ENCODE peak calls at places on chromosomes 16 and 17, in four cellular contexts. N is K562, R is heart left ventricle, I is fibroblast of lung. D is an unnamed sample.

GRCh38 chr16:13070268-13070667 is 168.9 kb downstream of the SHISA9 start:
- DNase-seq in N (no peak), I (no peak), R (no peak), D (no peak)

GRCh38 chr16:2821483-2822157 is 4.6 kb downstream of the PRSS21 start:
- DNase-seq in I (no peak), N (no peak), R (no peak), D (no peak)

GRCh38 chr16:55842369-55843104 is 9.6 kb upstream of the CES1 start:
- DNase-seq in R (no peak), I (peak), N (peak), D (peak)

GRCh38 chr17:82407255-82407654 is 10.9 kb upstream of the HEXD start:
- DNase-seq in R (peak), N (no peak), I (no peak), D (no peak)

GRCh38 chr16:9757687-9758086 is 424.5 kb downstream of the GRIN2A start:
- DNase-seq in R (no peak), N (no peak), I (no peak), D (no peak)

GRCh38 chr16:22861585-22861984 is 47.6 kb downstream of the HS3ST2 start:
- DNase-seq in R (no peak), N (no peak), I (no peak), D (no peak)

GRCh38 chr16:12439443-12440232 is 364.0 kb downstream of the CPPED1 start:
- DNase-seq in I (no peak), N (no peak), R (no peak), D (no peak)

GRCh38 chr16:29029168-29029994 is 44.5 kb downstream of the LAT start:
- DNase-seq in R (peak), N (peak), I (peak), D (peak)

GRCh38 chr17:74757931-74758845 is 9.8 kb downstream of the NHERF1 start:
- DNase-seq in N (no peak), I (peak), R (peak), D (peak)

DNA sequence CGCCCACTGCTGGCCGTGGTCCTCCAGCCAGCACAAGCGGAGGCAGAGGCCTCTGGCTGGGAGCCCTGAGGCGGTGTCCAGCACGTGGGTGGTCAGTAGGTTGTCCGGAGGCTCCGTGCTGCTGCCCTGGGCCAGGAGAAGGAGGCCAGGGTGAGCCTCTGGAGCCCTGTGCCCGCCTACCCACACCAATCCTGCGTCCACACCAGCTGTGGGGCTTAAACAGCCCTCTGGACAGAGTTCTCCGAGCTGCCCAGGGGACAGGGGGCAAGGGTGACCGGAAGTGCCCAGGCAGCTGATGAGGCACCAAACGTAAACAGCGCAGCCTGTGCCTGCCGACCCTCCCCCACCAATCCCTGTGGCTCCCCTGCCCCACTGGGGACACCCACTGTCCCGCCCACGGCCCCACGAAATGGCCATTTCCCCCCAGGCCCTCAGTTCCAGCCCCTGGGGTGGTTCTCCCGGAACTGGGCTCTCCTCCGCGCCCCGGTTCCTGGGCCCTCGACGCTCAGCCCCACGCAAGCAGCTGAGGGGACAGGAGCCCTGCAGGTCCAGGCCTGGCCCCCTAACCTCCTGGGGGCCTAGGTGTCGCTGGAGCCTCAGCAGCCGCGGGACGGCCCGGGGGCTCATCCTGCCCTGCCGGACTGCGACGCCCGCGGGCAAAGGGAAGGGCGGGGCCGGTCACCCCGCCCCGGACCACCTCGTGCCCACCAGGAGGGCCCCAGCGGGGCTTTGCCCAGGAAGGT is 27.9 kb upstream of the DBNDD1 start:
- DNase-seq in R (peak), N (no peak), I (peak), D (peak)
- H3K4me3 ChIP-seq in R (peak), N (peak), I (peak), D (peak)

DNA sequence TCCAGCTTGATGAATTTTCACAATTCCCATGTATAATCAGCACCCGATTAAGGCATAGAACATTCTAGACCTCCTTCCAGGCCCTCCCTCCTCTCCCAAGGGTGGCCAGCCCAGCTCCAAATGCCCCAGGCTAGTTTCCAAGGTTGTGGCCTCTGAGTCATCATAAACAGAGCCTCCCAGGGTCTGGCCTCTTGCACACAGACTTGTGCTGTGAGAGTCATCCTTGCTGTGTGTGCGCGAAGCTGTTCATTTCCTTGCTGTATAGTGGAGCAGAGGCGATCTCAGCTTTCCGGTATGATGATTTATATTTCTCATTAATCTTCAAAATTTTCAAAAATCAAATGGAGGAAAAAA is 20.5 kb upstream of the JPH3 start:
- DNase-seq in I (peak), N (peak), R (peak), D (peak)
- H3K27ac ChIP-seq in I (peak), N (no peak), R (peak), D (no peak)

GRCh38 chr16:47943235-47943634 is 212.6 kb downstream of the ABCC12 start:
- DNase-seq in I (no peak), R (no peak), N (no peak), D (no peak)
- H3K4me3 ChIP-seq in I (no peak), R (no peak), N (no peak), D (no peak)

GRCh38 chr17:77889866-77890760 is 68.4 kb upstream of the TNRC6C start:
- DNase-seq in R (no peak), I (no peak), N (no peak), D (no peak)

GRCh38 chr17:77892031-77892430 is 66.5 kb upstream of the TNRC6C start:
- DNase-seq in I (no peak), N (no peak), R (no peak), D (no peak)

GRCh38 chr17:77889135-77889505 is 69.4 kb upstream of the TNRC6C start:
- DNase-seq in R (no peak), I (no peak), N (no peak), D (no peak)

GRCh38 chr17:77891602-77892001 is 66.9 kb upstream of the TNRC6C start:
- DNase-seq in N (no peak), R (no peak), I (no peak), D (no peak)

GRCh38 chr17:77890771-77891170 is 67.7 kb upstream of the TNRC6C start:
- DNase-seq in R (no peak), N (no peak), I (no peak), D (no peak)
- H3K27ac ChIP-seq in R (no peak), N (no peak), I (no peak), D (no peak)

GRCh38 chr17:12979826-12980500 is 37.9 kb downstream of the ELAC2 start:
- DNase-seq in R (no peak), N (no peak), I (peak), D (no peak)
- H3K4me3 ChIP-seq in R (no peak), N (no peak), I (no peak), D (no peak)

GRCh38 chr16:47141773-47142468 is 1.8 kb downstream of the NETO2 start:
- DNase-seq in I (peak), N (peak), R (peak), D (peak)

GRCh38 chr16:47140686-47141085 is 3.1 kb downstream of the NETO2 start:
- DNase-seq in N (no peak), R (no peak), I (no peak), D (no peak)

GRCh38 chr16:47136101-47136820 is 7.5 kb downstream of the NETO2 start:
- DNase-seq in N (no peak), R (no peak), I (no peak), D (no peak)

GRCh38 chr16:47142469-47143328 is 1.0 kb downstream of the NETO2 start:
- DNase-seq in N (peak), R (peak), I (peak), D (peak)

DNA sequence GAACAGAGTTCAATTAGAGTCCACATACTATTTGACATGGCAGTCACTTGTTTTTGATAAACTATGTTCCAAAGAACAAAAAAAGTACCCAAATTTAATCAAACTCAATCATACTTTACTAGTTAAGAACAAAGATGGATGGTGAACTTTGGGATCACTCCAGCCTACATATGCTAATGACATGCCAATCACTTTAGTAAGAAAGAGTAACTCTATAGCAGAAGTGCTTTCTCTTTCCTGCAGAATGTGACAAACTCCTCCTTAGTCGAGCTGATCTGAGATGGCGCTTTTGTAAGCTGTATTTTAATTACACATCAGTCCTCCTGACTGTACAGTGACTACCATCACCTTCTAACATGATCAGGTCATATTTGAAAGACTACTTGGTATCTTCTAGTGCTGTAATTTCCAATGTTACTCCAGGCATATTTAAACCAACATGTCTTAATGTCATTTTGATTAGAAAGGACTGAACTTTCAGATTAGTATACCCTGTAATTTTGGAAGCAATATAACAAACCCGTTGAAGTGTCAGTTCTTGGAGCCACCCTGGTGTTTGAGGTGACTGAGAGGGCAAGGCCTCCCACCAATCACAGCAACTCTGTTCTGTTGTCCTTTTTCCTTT is 4.1 kb downstream of the NETO2 start:
- DNase-seq in I (peak), N (no peak), R (no peak), D (no peak)
- H3K27ac ChIP-seq in I (no peak), N (no peak), R (no peak), D (no peak)

DNA sequence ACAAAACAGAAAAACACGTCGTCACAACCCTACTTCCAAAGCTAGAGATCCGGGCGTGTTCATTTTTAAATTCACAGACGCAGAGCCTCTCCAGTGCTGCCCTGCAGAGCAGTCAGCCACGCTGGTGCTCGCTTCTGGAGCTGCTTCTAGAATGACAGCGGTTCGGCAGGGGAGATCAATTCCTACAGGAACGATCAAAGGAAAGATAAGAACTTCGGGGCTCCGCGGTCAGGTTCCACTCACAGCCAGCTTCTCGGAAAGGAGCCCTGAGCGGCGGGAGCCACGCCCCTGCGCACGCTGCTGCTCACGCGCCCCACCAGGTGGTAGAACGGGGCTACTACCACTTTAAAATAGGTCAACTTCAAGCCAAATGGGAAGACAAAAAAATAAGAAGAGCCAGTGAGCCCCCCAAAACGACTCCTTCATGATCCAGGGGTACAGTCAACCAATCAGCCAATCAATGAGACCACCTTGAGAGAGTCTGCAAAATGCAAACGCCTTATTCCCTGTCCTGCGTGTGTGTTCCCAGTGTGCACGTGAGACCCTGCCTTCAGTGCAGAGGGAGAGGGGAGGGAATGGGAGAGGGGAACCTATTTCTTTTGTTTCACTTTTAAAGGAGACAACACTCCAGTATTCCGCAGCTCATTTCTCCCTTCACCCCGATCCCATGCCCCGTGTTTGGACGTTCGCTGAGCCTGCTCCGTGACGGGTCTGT is 209.7 kb downstream of the RBFOX3 start:
- DNase-seq in I (peak), N (peak), R (peak), D (peak)
- H3K4me3 ChIP-seq in I (peak), N (no peak), R (peak), D (no peak)